ENCODE peak calls at places on chromosomes 1 and 21, in four cellular contexts. P is OCI-LY7, D is uterus, G is left ventricle myocardium inferior. M is an unnamed sample.

GRCh38 chr1:231241751-231242150 is 739 bp downstream of the GNPAT start:
- DNase-seq in P (peak; percentile 53), D (no peak), G (no peak), M (no peak)

GRCh38 chr1:33943978-33944377 is 80.1 kb downstream of the HMGB4 start:
- DNase-seq in D (no peak), G (no peak), P (no peak), M (no peak)

GRCh38 chr1:203287109-203287893 is 18.0 kb upstream of the BTG2 start:
- DNase-seq in D (no peak), P (peak; percentile 96), G (peak; percentile 55), M (no peak)

GRCh38 chr1:233233508-233234040 is 62.0 kb downstream of the PCNX2 start:
- DNase-seq in G (no peak), P (no peak), D (no peak), M (no peak)

GRCh38 chr1:162285149-162285561 is 91.5 kb downstream of the SPATA46 start:
- DNase-seq in D (no peak), G (peak; percentile 28), P (no peak), M (no peak)

GRCh38 chr1:78255849-78256248 is 210.1 kb downstream of the GIPC2 start:
- DNase-seq in G (no peak), D (no peak), P (no peak), M (no peak)

GRCh38 chr1:178344513-178345077 is 152.2 kb downstream of the CLEC20A start:
- DNase-seq in D (no peak), G (no peak), P (peak; percentile 2), M (peak; percentile 33)

GRCh38 chr1:101235696-101236545 is 898 bp upstream of the S1PR1 start:
- DNase-seq in D (peak; percentile 31), G (peak; percentile 43), P (peak; percentile 41), M (no peak)

GRCh38 chr1:14529436-14529835 is 69.0 kb upstream of the KAZN start:
- DNase-seq in D (no peak), G (no peak), P (no peak), M (no peak)

GRCh38 chr21:31298618-31299269 is 45.3 kb downstream of the TIAM1 start:
- DNase-seq in D (no peak), P (no peak), G (no peak), M (no peak)

GRCh38 chr1:246203180-246203579 is 303.9 kb downstream of the SMYD3 start:
- DNase-seq in G (no peak), P (no peak), D (no peak), M (no peak)

GRCh38 chr1:15171271-15171908 is 17.8 kb downstream of the TMEM51 start:
- DNase-seq in G (no peak), P (no peak), D (no peak), M (no peak)

GRCh38 chr1:3681231-3681897 is 29.0 kb downstream of the TP73 start:
- DNase-seq in D (no peak), G (no peak), P (no peak), M (no peak)

GRCh38 chr1:46186076-46186475 is 9.8 kb upstream of the P3R3URF start:
- DNase-seq in G (no peak), D (no peak), P (no peak), M (no peak)
- H3K4me1 ChIP-seq in G (peaks cover 52% of the 10 kb centered on the region), D (no peaks in the 10 kb centered on the region), P (peaks cover 29% of the 10 kb centered on the region), M (no peaks in the 10 kb centered on the region)

GRCh38 chr1:223714421-223714724 is 2.0 kb downstream of the CAPN2 start:
- DNase-seq in D (no peak), P (no peak), G (no peak), M (no peak)

GRCh38 chr1:223716302-223716862 is 4.0 kb downstream of the CAPN2 start:
- DNase-seq in D (no peak), G (no peak), P (no peak), M (no peak)

GRCh38 chr1:223714849-223715709 is 2.7 kb downstream of the CAPN2 start:
- DNase-seq in D (no peak), P (no peak), G (no peak), M (no peak)

GRCh38 chr1:223717123-223717522 is 4.8 kb downstream of the CAPN2 start:
- DNase-seq in G (no peak), D (no peak), P (no peak), M (no peak)

GRCh38 chr1:223715710-223716103 is 3.4 kb downstream of the CAPN2 start:
- DNase-seq in P (no peak), G (no peak), D (no peak), M (no peak)
- H3K4me1 ChIP-seq in P (no peaks in the 10 kb centered on the region), G (peaks cover 84% of the 10 kb centered on the region), D (no peaks in the 10 kb centered on the region), M (peaks cover 3% of the 10 kb centered on the region)

DNA sequence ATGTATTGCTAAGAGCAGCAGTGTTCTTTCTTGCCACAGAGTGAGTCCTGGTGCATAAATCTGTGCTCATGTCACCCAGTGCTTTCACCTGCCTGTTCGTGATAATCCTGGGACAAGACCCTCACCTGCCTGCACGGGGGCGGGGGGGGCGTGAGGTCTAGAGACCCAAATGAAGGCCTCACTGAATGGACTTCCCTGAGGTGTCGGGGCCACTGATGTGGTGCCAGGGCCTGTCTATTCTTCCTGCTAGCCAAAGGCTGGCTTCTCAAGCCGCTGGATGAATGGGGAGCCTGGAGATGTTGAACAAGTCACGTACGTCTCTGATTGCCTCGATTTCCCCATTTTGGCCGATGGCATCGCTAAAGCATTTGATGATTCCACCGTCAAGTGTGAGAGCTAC is 118.8 kb upstream of the IRF2BP2 start:
- DNase-seq in G (no peak), P (no peak), D (no peak), M (no peak)
- H3K4me1 ChIP-seq in G (peaks cover 66% of the 10 kb centered on the region), P (peaks cover 71% of the 10 kb centered on the region), D (peaks cover 10% of the 10 kb centered on the region), M (peaks cover 15% of the 10 kb centered on the region)

GRCh38 chr1:170402451-170403311 is 129.3 kb upstream of the GORAB start:
- DNase-seq in G (no peak), P (no peak), D (no peak), M (no peak)

GRCh38 chr1:170407138-170407537 is 124.8 kb upstream of the GORAB start:
- DNase-seq in G (no peak), D (no peak), P (no peak), M (no peak)

GRCh38 chr1:170410391-170411146 is 121.4 kb upstream of the GORAB start:
- DNase-seq in D (no peak), G (no peak), P (no peak), M (no peak)

DNA sequence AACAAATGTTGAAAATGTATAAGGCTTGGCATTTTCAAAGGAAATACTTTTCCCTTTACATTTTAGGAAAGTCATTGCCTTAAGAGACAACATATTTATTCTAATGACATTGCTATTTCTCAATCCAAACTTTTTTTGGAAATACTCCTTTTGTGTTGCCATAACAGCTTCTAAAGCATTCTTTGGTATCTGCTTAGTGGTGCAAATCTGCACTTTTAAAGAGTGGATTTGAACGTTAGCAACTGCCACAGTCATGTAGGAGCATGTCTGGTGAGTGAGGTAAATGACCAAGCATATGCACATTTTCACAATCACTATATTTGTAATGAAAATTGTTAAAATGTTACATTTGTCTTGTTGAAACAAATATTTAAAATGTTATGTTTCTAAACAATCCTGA is 124.4 kb upstream of the GORAB start:
- DNase-seq in G (no peak), D (no peak), P (no peak), M (no peak)
- H3K4me1 ChIP-seq in G (peaks cover 13% of the 10 kb centered on the region), D (peaks cover 3% of the 10 kb centered on the region), P (no peaks in the 10 kb centered on the region), M (no peaks in the 10 kb centered on the region)

DNA sequence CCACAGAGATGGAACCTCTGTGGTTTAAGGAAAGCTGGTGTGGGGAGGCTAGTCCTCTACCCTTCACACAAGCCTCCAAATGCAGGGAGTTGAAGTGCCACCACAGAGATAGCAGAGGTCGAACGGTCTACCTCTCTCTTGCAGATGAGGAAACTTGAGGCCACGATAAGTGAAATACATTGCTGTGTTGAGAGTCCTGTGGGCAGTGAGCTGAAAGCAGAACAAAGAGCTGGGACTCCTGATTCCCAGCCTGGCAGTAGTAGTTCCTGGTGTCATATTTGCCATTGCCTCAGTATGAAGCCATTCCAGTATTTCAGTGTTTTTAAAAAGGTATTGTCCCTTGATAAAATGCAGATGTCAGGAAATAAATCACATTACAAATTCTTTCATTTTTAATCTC is 28.6 kb downstream of the AK4 start:
- DNase-seq in G (no peak), P (no peak), D (no peak), M (no peak)
- H3K4me1 ChIP-seq in G (peaks cover 86% of the 10 kb centered on the region), P (no peaks in the 10 kb centered on the region), D (no peaks in the 10 kb centered on the region), M (peaks cover 17% of the 10 kb centered on the region)

GRCh38 chr1:154551474-154551873 is 7.0 kb downstream of the UBE2Q1 start:
- DNase-seq in G (no peak), P (no peak), D (no peak), M (no peak)
- H3K4me1 ChIP-seq in G (peaks cover 52% of the 10 kb centered on the region), P (peaks cover 5% of the 10 kb centered on the region), D (no peaks in the 10 kb centered on the region), M (peaks cover 1% of the 10 kb centered on the region)

DNA sequence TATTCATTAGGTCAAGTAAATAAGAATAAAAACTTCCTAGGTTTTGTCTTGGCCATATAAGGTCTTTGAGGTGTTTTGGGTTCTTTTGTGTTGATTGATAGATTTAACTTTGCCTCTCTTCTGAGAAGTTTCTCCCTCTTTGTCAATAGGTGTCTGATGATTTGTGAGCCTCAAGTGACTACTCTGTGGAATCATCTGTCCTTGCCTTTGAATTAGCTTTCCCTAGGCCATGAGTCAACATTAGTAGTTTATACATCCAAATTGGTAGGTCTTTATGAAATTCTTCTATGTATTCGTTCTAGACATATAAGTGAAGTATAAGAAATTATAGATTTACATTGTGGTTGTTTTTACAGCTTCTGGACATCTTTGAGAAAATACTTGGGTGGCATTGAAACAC is 864.4 kb downstream of the USP25 start:
- DNase-seq in P (no peak), D (no peak), G (no peak), M (no peak)
- H3K4me1 ChIP-seq in P (no peaks in the 10 kb centered on the region), D (no peaks in the 10 kb centered on the region), G (no peaks in the 10 kb centered on the region), M (no peaks in the 10 kb centered on the region)

M was measured in iPS DF 6.9.